ENCODE peak calls at places on chromosomes 4 and X, in seven cellular contexts. One of them, this sample, is unnamed.

GRCh38 chr4:176769519-176769918 is 23.2 kb downstream of the VEGFC start:
- DNase-seq in esophagus squamous epithelium: no peak
- DNase-seq in A549: no peak
- DNase-seq in H1: no peak
- DNase-seq in tibial nerve: no peak
- DNase-seq in uterus: no peak
- DNase-seq in stomach: no peak
- DNase-seq in this sample: no peak

GRCh38 chrX:41589634-41590270 is 99.0 kb upstream of the GPR34 start:
- DNase-seq in H1: no peak
- DNase-seq in uterus: no peak
- DNase-seq in A549: peak
- DNase-seq in esophagus squamous epithelium: no peak
- DNase-seq in tibial nerve: no peak
- DNase-seq in stomach: no peak
- DNase-seq in this sample: no peak

GRCh38 chr4:8599657-8600056 is 7.1 kb downstream of the CPZ start:
- DNase-seq in esophagus squamous epithelium: no peak
- DNase-seq in stomach: no peak
- DNase-seq in uterus: no peak
- DNase-seq in tibial nerve: no peak
- DNase-seq in A549: no peak
- DNase-seq in H1: no peak
- DNase-seq in this sample: no peak

GRCh38 chr4:2787230-2788100 is 5.4 kb upstream of the SH3BP2 start:
- DNase-seq in H1: no peak
- DNase-seq in A549: no peak
- DNase-seq in tibial nerve: no peak
- DNase-seq in stomach: peak
- DNase-seq in uterus: no peak
- DNase-seq in esophagus squamous epithelium: no peak
- DNase-seq in this sample: peak

GRCh38 chrX:65688403-65688881 is 21.0 kb downstream of the MSN start:
- DNase-seq in uterus: no peak
- DNase-seq in esophagus squamous epithelium: no peak
- DNase-seq in H1: no peak
- DNase-seq in A549: no peak
- DNase-seq in stomach: no peak
- DNase-seq in tibial nerve: no peak
- DNase-seq in this sample: peak

GRCh38 chr4:77194366-77194765 is 37.4 kb downstream of the CCNG2 start:
- DNase-seq in A549: no peak
- DNase-seq in uterus: no peak
- DNase-seq in esophagus squamous epithelium: no peak
- DNase-seq in tibial nerve: no peak
- DNase-seq in H1: no peak
- DNase-seq in stomach: no peak
- DNase-seq in this sample: no peak

GRCh38 chrX:150771116-150771515 is 77.9 kb downstream of the MTMR1 start:
- DNase-seq in tibial nerve: no peak
- DNase-seq in stomach: no peak
- DNase-seq in A549: no peak
- DNase-seq in H1: no peak
- DNase-seq in esophagus squamous epithelium: no peak
- DNase-seq in uterus: no peak
- DNase-seq in this sample: no peak

GRCh38 chr4:7929530-7929951 is 10.1 kb downstream of the AFAP1 start:
- DNase-seq in esophagus squamous epithelium: no peak
- DNase-seq in uterus: no peak
- DNase-seq in A549: no peak
- DNase-seq in H1: peak
- DNase-seq in stomach: peak
- DNase-seq in tibial nerve: no peak
- DNase-seq in this sample: peak

GRCh38 chr4:62806786-62807185 is 1602.5 kb downstream of the TECRL start:
- DNase-seq in H1: no peak
- DNase-seq in A549: no peak
- DNase-seq in uterus: no peak
- DNase-seq in tibial nerve: no peak
- DNase-seq in esophagus squamous epithelium: no peak
- DNase-seq in stomach: no peak
- DNase-seq in this sample: no peak

GRCh38 chr4:151581575-151581974 is 172.6 kb downstream of the FHIP1A start:
- DNase-seq in uterus: no peak
- DNase-seq in tibial nerve: no peak
- DNase-seq in H1: no peak
- DNase-seq in A549: no peak
- DNase-seq in stomach: no peak
- DNase-seq in esophagus squamous epithelium: no peak
- DNase-seq in this sample: no peak

GRCh38 chr4:41203169-41203568 is 11.2 kb downstream of the APBB2 start:
- DNase-seq in uterus: no peak
- DNase-seq in stomach: no peak
- DNase-seq in A549: no peak
- DNase-seq in tibial nerve: no peak
- DNase-seq in esophagus squamous epithelium: no peak
- DNase-seq in H1: no peak
- DNase-seq in this sample: no peak

GRCh38 chr4:74117024-74117534 is 18.1 kb upstream of the CXCL2 start:
- DNase-seq in stomach: peak
- DNase-seq in uterus: peak
- DNase-seq in esophagus squamous epithelium: no peak
- DNase-seq in H1: no peak
- DNase-seq in A549: peak
- DNase-seq in tibial nerve: peak
- DNase-seq in this sample: no peak

GRCh38 chr4:151429957-151430548 is 21.1 kb downstream of the FHIP1A start:
- DNase-seq in A549: no peak
- DNase-seq in stomach: no peak
- DNase-seq in H1: no peak
- DNase-seq in tibial nerve: no peak
- DNase-seq in esophagus squamous epithelium: no peak
- DNase-seq in uterus: no peak
- DNase-seq in this sample: no peak

GRCh38 chr4:39480902-39481695 is 22.2 kb downstream of the LIAS start:
- DNase-seq in esophagus squamous epithelium: no peak
- DNase-seq in stomach: no peak
- DNase-seq in A549: no peak
- DNase-seq in uterus: no peak
- DNase-seq in tibial nerve: no peak
- DNase-seq in H1: no peak
- DNase-seq in this sample: no peak

GRCh38 chr4:146179784-146180405 is 4.4 kb downstream of the LSM6 start:
- DNase-seq in uterus: no peak
- DNase-seq in H1: no peak
- DNase-seq in stomach: no peak
- DNase-seq in tibial nerve: no peak
- DNase-seq in A549: no peak
- DNase-seq in esophagus squamous epithelium: no peak
- DNase-seq in this sample: no peak

GRCh38 chr4:72326692-72327632 is 242.1 kb downstream of the ADAMTS3 start:
- DNase-seq in tibial nerve: no peak
- DNase-seq in esophagus squamous epithelium: no peak
- DNase-seq in uterus: no peak
- DNase-seq in stomach: no peak
- DNase-seq in H1: no peak
- DNase-seq in A549: peak
- DNase-seq in this sample: no peak

GRCh38 chr4:143294310-143294709 is 42.4 kb upstream of the GAB1 start:
- DNase-seq in stomach: peak
- DNase-seq in uterus: peak
- DNase-seq in esophagus squamous epithelium: no peak
- DNase-seq in A549: no peak
- DNase-seq in H1: no peak
- DNase-seq in tibial nerve: peak
- DNase-seq in this sample: no peak

GRCh38 chrX:18389968-18390367 is 35.4 kb upstream of the CDKL5 start:
- DNase-seq in A549: peak
- DNase-seq in stomach: no peak
- DNase-seq in tibial nerve: no peak
- DNase-seq in uterus: no peak
- DNase-seq in esophagus squamous epithelium: no peak
- DNase-seq in H1: no peak
- DNase-seq in this sample: no peak

GRCh38 chrX:452598-452997 is 65.9 kb upstream of the PPP2R3B start:
- DNase-seq in A549: no peak
- DNase-seq in esophagus squamous epithelium: no peak
- DNase-seq in uterus: no peak
- DNase-seq in stomach: no peak
- DNase-seq in H1: no peak
- DNase-seq in tibial nerve: no peak
- DNase-seq in this sample: no peak
- TF ChIP-seq POLR2A in A549: no peak
- TF ChIP-seq POLR2A in esophagus squamous epithelium: no peak
- TF ChIP-seq POLR2A in uterus: no peak
- TF ChIP-seq POLR2A in stomach: no peak
- TF ChIP-seq POLR2A in H1: no peak
- TF ChIP-seq POLR2A in tibial nerve: no peak
- TF ChIP-seq POLR2A in this sample: no peak

GRCh38 chrX:154368630-154369452 is 5.6 kb downstream of the FLNA start:
- DNase-seq in H1: no peak
- DNase-seq in A549: peak
- DNase-seq in stomach: peak
- DNase-seq in uterus: peak
- DNase-seq in tibial nerve: peak
- DNase-seq in esophagus squamous epithelium: peak
- DNase-seq in this sample: peak
- TF ChIP-seq POLR2A in H1: peak
- TF ChIP-seq POLR2A in A549: peak
- TF ChIP-seq POLR2A in stomach: no peak
- TF ChIP-seq POLR2A in uterus: peak
- TF ChIP-seq POLR2A in tibial nerve: no peak
- TF ChIP-seq POLR2A in esophagus squamous epithelium: no peak
- TF ChIP-seq POLR2A in this sample: peak

DNA sequence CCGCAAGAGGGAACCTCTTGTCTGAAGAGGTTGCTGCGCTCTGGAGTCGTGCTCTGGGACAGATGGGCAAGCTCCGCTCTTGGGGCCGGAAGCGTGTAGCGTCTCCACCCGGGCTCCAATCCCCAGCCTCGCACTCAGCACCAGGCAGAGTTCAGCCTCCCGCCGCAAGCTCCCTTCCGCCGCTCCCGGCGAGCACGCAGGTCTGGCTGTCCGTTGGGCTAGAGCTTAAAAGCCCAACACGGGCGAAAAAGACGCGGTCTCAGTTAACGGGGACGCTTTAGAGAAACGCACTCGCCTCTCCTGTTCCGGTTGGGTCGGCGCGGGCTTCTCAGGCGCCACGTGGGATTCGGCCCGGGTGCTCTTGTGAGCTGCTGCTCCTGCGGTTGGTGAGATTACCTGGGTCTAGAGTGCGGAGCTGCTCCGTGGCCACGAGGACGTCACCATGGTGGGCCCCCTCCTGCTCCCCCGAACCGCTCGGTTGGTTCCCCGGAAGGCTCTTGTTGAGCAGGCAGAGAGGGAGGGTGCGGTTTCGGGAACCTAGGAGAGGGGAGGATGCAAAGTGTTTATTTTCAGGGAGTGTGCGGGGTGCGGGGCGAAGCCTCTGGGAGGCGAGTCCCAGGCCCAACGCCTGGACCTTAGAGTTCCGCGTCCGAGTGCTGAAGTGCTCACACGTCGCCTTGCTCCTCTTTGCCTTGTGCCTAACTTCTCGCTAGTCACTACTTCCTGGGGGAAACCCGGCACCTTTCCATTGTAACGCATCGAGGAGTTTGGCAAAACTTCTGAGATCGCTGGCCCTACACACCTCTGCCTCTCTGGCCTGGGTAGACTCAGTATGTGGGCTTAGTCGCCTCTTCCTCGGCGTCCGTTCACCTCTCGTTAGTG is at the start of gene TMA16:
- DNase-seq in A549: peak
- DNase-seq in uterus: peak
- DNase-seq in H1: peak
- DNase-seq in stomach: peak
- DNase-seq in tibial nerve: peak
- DNase-seq in esophagus squamous epithelium: peak
- DNase-seq in this sample: peak
- TF ChIP-seq POLR2A in A549: peak
- TF ChIP-seq POLR2A in uterus: peak
- TF ChIP-seq POLR2A in H1: peak
- TF ChIP-seq POLR2A in stomach: no peak
- TF ChIP-seq POLR2A in tibial nerve: no peak
- TF ChIP-seq POLR2A in esophagus squamous epithelium: no peak
- TF ChIP-seq POLR2A in this sample: no peak

GRCh38 chrX:48598645-48599044 is 1.4 kb downstream of the WDR13 start:
- DNase-seq in A549: no peak
- DNase-seq in stomach: no peak
- DNase-seq in esophagus squamous epithelium: no peak
- DNase-seq in H1: no peak
- DNase-seq in uterus: no peak
- DNase-seq in tibial nerve: no peak
- DNase-seq in this sample: peak

GRCh38 chrX:48595929-48596328 is 1.4 kb upstream of the WDR13 start:
- DNase-seq in tibial nerve: no peak
- DNase-seq in stomach: no peak
- DNase-seq in H1: no peak
- DNase-seq in esophagus squamous epithelium: no peak
- DNase-seq in uterus: no peak
- DNase-seq in A549: no peak
- DNase-seq in this sample: no peak

GRCh38 chrX:48599341-48599740 is 2.0 kb downstream of the WDR13 start:
- DNase-seq in tibial nerve: no peak
- DNase-seq in H1: no peak
- DNase-seq in uterus: no peak
- DNase-seq in A549: no peak
- DNase-seq in esophagus squamous epithelium: no peak
- DNase-seq in stomach: no peak
- DNase-seq in this sample: peak

GRCh38 chrX:48600226-48600625 is 2.9 kb downstream of the WDR13 start:
- DNase-seq in uterus: no peak
- DNase-seq in A549: no peak
- DNase-seq in esophagus squamous epithelium: no peak
- DNase-seq in tibial nerve: no peak
- DNase-seq in stomach: no peak
- DNase-seq in H1: no peak
- DNase-seq in this sample: no peak

DNA sequence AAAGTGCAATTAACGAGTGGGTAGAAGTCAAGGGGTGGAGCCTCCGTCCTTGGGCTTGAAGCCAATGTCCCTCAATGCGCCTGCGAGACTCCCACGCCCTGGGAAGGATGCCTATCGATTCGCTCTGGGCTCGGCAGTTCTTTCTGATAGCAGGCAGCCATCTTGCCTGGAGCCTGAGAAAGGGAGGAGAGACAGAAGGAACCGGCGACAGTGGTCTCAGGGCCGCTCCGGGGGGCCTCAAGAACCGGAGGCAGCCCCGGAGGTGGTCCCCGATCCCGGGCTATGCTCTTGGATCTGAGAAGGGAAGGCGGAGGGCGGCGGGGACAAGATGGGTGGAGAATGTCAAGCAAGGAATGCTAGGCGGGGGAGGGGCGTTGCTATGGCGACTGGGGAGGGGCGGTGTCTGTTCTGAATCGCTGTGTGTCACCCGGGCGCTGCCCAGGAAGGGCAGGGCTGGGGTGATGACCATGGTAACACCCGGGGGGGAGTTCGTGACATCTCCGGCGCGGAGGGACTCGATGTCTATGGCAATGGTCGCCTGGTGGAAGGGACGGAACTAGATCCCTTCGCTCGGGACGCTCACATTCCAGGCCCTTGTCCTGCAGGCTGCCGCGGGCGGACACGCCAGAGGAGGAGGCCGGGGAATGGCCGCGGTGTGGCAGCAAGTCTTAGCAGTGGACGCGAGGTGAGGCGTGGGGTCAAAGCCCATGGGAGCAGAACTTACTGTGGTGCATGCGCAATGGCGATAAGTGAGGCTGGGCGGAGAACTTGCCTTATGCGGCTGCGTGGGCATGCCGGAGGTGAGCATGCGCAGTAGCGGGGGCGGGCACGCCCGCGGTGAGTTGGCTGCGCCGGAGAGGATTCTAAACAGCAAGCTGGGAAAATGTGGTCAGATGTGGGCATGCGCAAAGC is at the start of gene WDR13:
- DNase-seq in esophagus squamous epithelium: peak
- DNase-seq in tibial nerve: peak
- DNase-seq in H1: peak
- DNase-seq in stomach: peak
- DNase-seq in uterus: peak
- DNase-seq in A549: peak
- DNase-seq in this sample: peak
- TF ChIP-seq POLR2A in esophagus squamous epithelium: no peak
- TF ChIP-seq POLR2A in tibial nerve: no peak
- TF ChIP-seq POLR2A in H1: peak
- TF ChIP-seq POLR2A in stomach: no peak
- TF ChIP-seq POLR2A in uterus: peak
- TF ChIP-seq POLR2A in A549: peak
- TF ChIP-seq POLR2A in this sample: no peak

This sample was measured in upper lobe of left lung.